ENCODE peak calls at places on chromosome 6, in four cellular contexts. One of them, this sample, is unnamed.
A peak's percentile ranks its signal among the peaks of the same experiment; 100 is the strongest.

GRCh38 chr6:144932621-144933020 is 647.5 kb downstream of the UTRN start:
- DNase-seq in WTC11: no peak
- DNase-seq in AG08396: no peak
- DNase-seq in lung microvascular endothelial cell: no peak
- DNase-seq in this sample: no peak

GRCh38 chr6:118748311-118749062 is 97.1 kb upstream of the CEP85L start:
- DNase-seq in WTC11: peak; percentile 43
- DNase-seq in AG08396: peak; percentile 69
- DNase-seq in lung microvascular endothelial cell: peak; percentile 74
- DNase-seq in this sample: no peak

GRCh38 chr6:111361648-111362047 is 121.4 kb downstream of the REV3L start:
- DNase-seq in WTC11: peak; percentile 49
- DNase-seq in AG08396: peak; percentile 44
- DNase-seq in lung microvascular endothelial cell: peak; percentile 60
- DNase-seq in this sample: no peak

GRCh38 chr6:169229611-169230321 is 23.9 kb downstream of the THBS2 start:
- DNase-seq in WTC11: no peak
- DNase-seq in AG08396: no peak
- DNase-seq in lung microvascular endothelial cell: no peak
- DNase-seq in this sample: no peak

GRCh38 chr6:109891924-109892323 is 86.2 kb upstream of the GPR6 start:
- DNase-seq in WTC11: no peak
- DNase-seq in AG08396: no peak
- DNase-seq in lung microvascular endothelial cell: no peak
- DNase-seq in this sample: no peak

GRCh38 chr6:44110005-44110681 is 17.1 kb downstream of the MRPL14 start:
- DNase-seq in WTC11: no peak
- DNase-seq in AG08396: no peak
- DNase-seq in lung microvascular endothelial cell: no peak
- DNase-seq in this sample: no peak

GRCh38 chr6:38495922-38496635 is 143.7 kb downstream of the BTBD9 start:
- DNase-seq in WTC11: no peak
- DNase-seq in AG08396: no peak
- DNase-seq in lung microvascular endothelial cell: no peak
- DNase-seq in this sample: no peak

GRCh38 chr6:161486326-161486725 is 212.5 kb upstream of the AGPAT4 start:
- DNase-seq in WTC11: no peak
- DNase-seq in AG08396: no peak
- DNase-seq in lung microvascular endothelial cell: peak; percentile 39
- DNase-seq in this sample: no peak

GRCh38 chr6:125792680-125793079 is 1.9 kb downstream of the NCOA7 start:
- DNase-seq in WTC11: no peak
- DNase-seq in AG08396: no peak
- DNase-seq in lung microvascular endothelial cell: peak; percentile 87
- DNase-seq in this sample: no peak

GRCh38 chr6:160767019-160767646 is 65.1 kb downstream of the PLG start:
- DNase-seq in WTC11: peak; percentile 81
- DNase-seq in AG08396: peak; percentile 42
- DNase-seq in lung microvascular endothelial cell: peak; percentile 56
- DNase-seq in this sample: peak; percentile 3

GRCh38 chr6:27295301-27296079 is 16.6 kb downstream of the POM121L2 start:
- DNase-seq in WTC11: peak; percentile 41
- DNase-seq in AG08396: peak; percentile 52
- DNase-seq in lung microvascular endothelial cell: peak; percentile 27
- DNase-seq in this sample: no peak

GRCh38 chr6:157656437-157657005 is 166.5 kb upstream of the SNX9 start:
- DNase-seq in WTC11: no peak
- DNase-seq in AG08396: no peak
- DNase-seq in lung microvascular endothelial cell: no peak
- DNase-seq in this sample: no peak

GRCh38 chr6:119280586-119281163 is 68.9 kb downstream of the MAN1A1 start:
- DNase-seq in WTC11: no peak
- DNase-seq in AG08396: no peak
- DNase-seq in lung microvascular endothelial cell: no peak
- DNase-seq in this sample: no peak

GRCh38 chr6:107488875-107489635 is 862 bp upstream of the SOBP start:
- DNase-seq in WTC11: peak; percentile 78
- DNase-seq in AG08396: peak; percentile 58
- DNase-seq in lung microvascular endothelial cell: no peak
- DNase-seq in this sample: no peak

GRCh38 chr6:7502743-7503142 is 38.7 kb upstream of the DSP start:
- DNase-seq in WTC11: no peak
- DNase-seq in AG08396: no peak
- DNase-seq in lung microvascular endothelial cell: no peak
- DNase-seq in this sample: no peak

GRCh38 chr6:151592449-151593169 is 98.8 kb downstream of the CCDC170 start:
- DNase-seq in WTC11: no peak
- DNase-seq in AG08396: no peak
- DNase-seq in lung microvascular endothelial cell: no peak
- DNase-seq in this sample: no peak

GRCh38 chr6:111503660-111504059 is 20.6 kb upstream of the REV3L start:
- DNase-seq in WTC11: no peak
- DNase-seq in AG08396: no peak
- DNase-seq in lung microvascular endothelial cell: no peak
- DNase-seq in this sample: no peak

GRCh38 chr6:135128268-135128914 is 52.7 kb upstream of the MYB start:
- DNase-seq in WTC11: no peak
- DNase-seq in AG08396: no peak
- DNase-seq in lung microvascular endothelial cell: peak; percentile 72
- DNase-seq in this sample: no peak

GRCh38 chr6:43293698-43294097 is 4.4 kb upstream of the SLC22A7 start:
- DNase-seq in WTC11: no peak
- DNase-seq in AG08396: no peak
- DNase-seq in lung microvascular endothelial cell: no peak
- DNase-seq in this sample: no peak

GRCh38 chr6:125002090-125002741 is 40.0 kb downstream of the RNF217 start:
- DNase-seq in WTC11: no peak
- DNase-seq in AG08396: peak; percentile 17
- DNase-seq in lung microvascular endothelial cell: no peak
- DNase-seq in this sample: peak; percentile 13

GRCh38 chr6:101918476-101918875 is 525.0 kb downstream of the GRIK2 start:
- DNase-seq in WTC11: no peak
- DNase-seq in AG08396: no peak
- DNase-seq in lung microvascular endothelial cell: no peak
- DNase-seq in this sample: no peak

GRCh38 chr6:108714012-108714773 is 134.0 kb upstream of the ARMC2 start:
- DNase-seq in WTC11: no peak
- DNase-seq in AG08396: no peak
- DNase-seq in lung microvascular endothelial cell: no peak
- DNase-seq in this sample: no peak

GRCh38 chr6:92759195-92759594 is 660.2 kb downstream of the EPHA7 start:
- DNase-seq in WTC11: no peak
- DNase-seq in AG08396: no peak
- DNase-seq in lung microvascular endothelial cell: no peak
- DNase-seq in this sample: no peak

GRCh38 chr6:106056060-106056737 is 29.9 kb upstream of the PRDM1 start:
- DNase-seq in WTC11: peak; percentile 24
- DNase-seq in AG08396: no peak
- DNase-seq in lung microvascular endothelial cell: no peak
- DNase-seq in this sample: no peak

GRCh38 chr6:169455470-169455869 is 201.8 kb upstream of the THBS2 start:
- DNase-seq in WTC11: no peak
- DNase-seq in AG08396: no peak
- DNase-seq in lung microvascular endothelial cell: no peak
- DNase-seq in this sample: no peak

GRCh38 chr6:151692216-151692615 is 115.3 kb upstream of the ESR1 start:
- DNase-seq in WTC11: no peak
- DNase-seq in AG08396: no peak
- DNase-seq in lung microvascular endothelial cell: no peak
- DNase-seq in this sample: no peak

GRCh38 chr6:101393291-101394251 is at the start of gene GRIK2:
- DNase-seq in WTC11: peak; percentile 75
- DNase-seq in AG08396: peak; percentile 73
- DNase-seq in lung microvascular endothelial cell: peak; percentile 2
- DNase-seq in this sample: no peak

GRCh38 chr6:44268095-44268628 is 2.1 kb upstream of the TMEM151B start:
- DNase-seq in WTC11: peak; percentile 86
- DNase-seq in AG08396: peak; percentile 71
- DNase-seq in lung microvascular endothelial cell: peak; percentile 75
- DNase-seq in this sample: no peak

GRCh38 chr6:36160147-36160760 is 29.9 kb downstream of the MAPK13 start:
- DNase-seq in WTC11: no peak
- DNase-seq in AG08396: no peak
- DNase-seq in lung microvascular endothelial cell: no peak
- DNase-seq in this sample: no peak

GRCh38 chr6:106026748-106027147 is 59.4 kb upstream of the PRDM1 start:
- DNase-seq in WTC11: no peak
- DNase-seq in AG08396: no peak
- DNase-seq in lung microvascular endothelial cell: no peak
- DNase-seq in this sample: no peak

GRCh38 chr6:72654101-72654618 is 32.3 kb downstream of the KCNQ5 start:
- DNase-seq in WTC11: no peak
- DNase-seq in AG08396: no peak
- DNase-seq in lung microvascular endothelial cell: no peak
- DNase-seq in this sample: no peak